ENCODE peak calls at places on chromosomes 5 and 9, in eight cellular contexts. One of them, this sample, is unnamed.
A peak's percentile ranks its signal among the peaks of the same experiment; 100 is the strongest.

GRCh38 chr9:133971121-133971951 is 20.8 kb downstream of the VAV2 start:
- DNase-seq in neural progenitor cell: no peak
- DNase-seq in CD8-positive, alpha-beta T cell: no peak
- DNase-seq in lung: no peak
- DNase-seq in keratinocyte: no peak
- DNase-seq in adrenal gland: peak; percentile 71
- DNase-seq in endodermal cell: no peak
- DNase-seq in psoas muscle: peak; percentile 35
- DNase-seq in this sample: no peak

GRCh38 chr5:73434921-73435320 is 13.7 kb downstream of the FOXD1 start:
- DNase-seq in keratinocyte: no peak
- DNase-seq in CD8-positive, alpha-beta T cell: no peak
- DNase-seq in adrenal gland: no peak
- DNase-seq in endodermal cell: no peak
- DNase-seq in psoas muscle: no peak
- DNase-seq in neural progenitor cell: no peak
- DNase-seq in lung: no peak
- DNase-seq in this sample: no peak

GRCh38 chr9:79660615-79661014 is 88.8 kb downstream of the TLE4 start:
- DNase-seq in neural progenitor cell: peak; percentile 78
- DNase-seq in endodermal cell: no peak
- DNase-seq in CD8-positive, alpha-beta T cell: no peak
- DNase-seq in lung: no peak
- DNase-seq in adrenal gland: no peak
- DNase-seq in psoas muscle: no peak
- DNase-seq in keratinocyte: no peak
- DNase-seq in this sample: no peak

GRCh38 chr5:141637266-141637692 is 482 bp downstream of the RELL2 start:
- DNase-seq in neural progenitor cell: peak; percentile 62
- DNase-seq in adrenal gland: peak; percentile 27
- DNase-seq in lung: no peak
- DNase-seq in keratinocyte: no peak
- DNase-seq in CD8-positive, alpha-beta T cell: peak; percentile 61
- DNase-seq in endodermal cell: peak; percentile 77
- DNase-seq in psoas muscle: no peak
- DNase-seq in this sample: no peak

GRCh38 chr5:39599721-39600431 is 175.1 kb upstream of the DAB2 start:
- DNase-seq in lung: no peak
- DNase-seq in keratinocyte: no peak
- DNase-seq in endodermal cell: no peak
- DNase-seq in CD8-positive, alpha-beta T cell: no peak
- DNase-seq in psoas muscle: no peak
- DNase-seq in neural progenitor cell: peak; percentile 15
- DNase-seq in adrenal gland: peak; percentile 50
- DNase-seq in this sample: no peak

GRCh38 chr5:15803280-15803679 is 303.3 kb downstream of the FBXL7 start:
- DNase-seq in keratinocyte: no peak
- DNase-seq in lung: no peak
- DNase-seq in CD8-positive, alpha-beta T cell: no peak
- DNase-seq in neural progenitor cell: no peak
- DNase-seq in psoas muscle: no peak
- DNase-seq in adrenal gland: no peak
- DNase-seq in endodermal cell: no peak
- DNase-seq in this sample: no peak

GRCh38 chr9:99416007-99416406 is 193.9 kb downstream of the SEC61B start:
- DNase-seq in CD8-positive, alpha-beta T cell: no peak
- DNase-seq in neural progenitor cell: no peak
- DNase-seq in endodermal cell: no peak
- DNase-seq in psoas muscle: no peak
- DNase-seq in keratinocyte: no peak
- DNase-seq in adrenal gland: no peak
- DNase-seq in lung: no peak
- DNase-seq in this sample: peak; percentile 43

GRCh38 chr9:76759726-76760125 is 4.5 kb upstream of the PCA3 start:
- DNase-seq in psoas muscle: no peak
- DNase-seq in CD8-positive, alpha-beta T cell: no peak
- DNase-seq in endodermal cell: no peak
- DNase-seq in lung: no peak
- DNase-seq in adrenal gland: no peak
- DNase-seq in neural progenitor cell: no peak
- DNase-seq in keratinocyte: no peak
- DNase-seq in this sample: no peak

GRCh38 chr5:98031496-98031895 is 742.0 kb upstream of the RGMB start:
- DNase-seq in keratinocyte: no peak
- DNase-seq in neural progenitor cell: no peak
- DNase-seq in psoas muscle: no peak
- DNase-seq in lung: no peak
- DNase-seq in CD8-positive, alpha-beta T cell: no peak
- DNase-seq in adrenal gland: no peak
- DNase-seq in endodermal cell: no peak
- DNase-seq in this sample: no peak

GRCh38 chr9:104635471-104635870 is 17.5 kb upstream of the OR13C9 start:
- DNase-seq in psoas muscle: no peak
- DNase-seq in CD8-positive, alpha-beta T cell: no peak
- DNase-seq in adrenal gland: no peak
- DNase-seq in neural progenitor cell: no peak
- DNase-seq in endodermal cell: no peak
- DNase-seq in lung: no peak
- DNase-seq in keratinocyte: no peak
- DNase-seq in this sample: no peak

GRCh38 chr5:3786165-3786564 is 190.5 kb downstream of the IRX1 start:
- DNase-seq in neural progenitor cell: no peak
- DNase-seq in lung: no peak
- DNase-seq in psoas muscle: no peak
- DNase-seq in adrenal gland: no peak
- DNase-seq in CD8-positive, alpha-beta T cell: no peak
- DNase-seq in endodermal cell: no peak
- DNase-seq in keratinocyte: no peak
- DNase-seq in this sample: no peak

GRCh38 chr5:22560115-22560514 is 293.0 kb downstream of the CDH12 start:
- DNase-seq in psoas muscle: no peak
- DNase-seq in CD8-positive, alpha-beta T cell: no peak
- DNase-seq in lung: no peak
- DNase-seq in keratinocyte: no peak
- DNase-seq in adrenal gland: peak; percentile 18
- DNase-seq in endodermal cell: no peak
- DNase-seq in neural progenitor cell: no peak
- DNase-seq in this sample: no peak

GRCh38 chr9:79193506-79194223 is 378.1 kb upstream of the TLE4 start:
- DNase-seq in adrenal gland: no peak
- DNase-seq in neural progenitor cell: no peak
- DNase-seq in psoas muscle: no peak
- DNase-seq in CD8-positive, alpha-beta T cell: no peak
- DNase-seq in keratinocyte: no peak
- DNase-seq in lung: no peak
- DNase-seq in endodermal cell: peak; percentile 49
- DNase-seq in this sample: no peak

GRCh38 chr5:41925555-41925946 is 470 bp downstream of the FBXO4 start:
- DNase-seq in neural progenitor cell: peak; percentile 18
- DNase-seq in endodermal cell: no peak
- DNase-seq in adrenal gland: peak; percentile 31
- DNase-seq in lung: no peak
- DNase-seq in CD8-positive, alpha-beta T cell: no peak
- DNase-seq in psoas muscle: peak; percentile 67
- DNase-seq in keratinocyte: no peak
- DNase-seq in this sample: no peak

GRCh38 chr5:82734291-82734690 is 342.9 kb downstream of the TMEM167A start:
- DNase-seq in lung: no peak
- DNase-seq in keratinocyte: no peak
- DNase-seq in adrenal gland: no peak
- DNase-seq in CD8-positive, alpha-beta T cell: no peak
- DNase-seq in psoas muscle: no peak
- DNase-seq in endodermal cell: no peak
- DNase-seq in neural progenitor cell: no peak
- DNase-seq in this sample: no peak

GRCh38 chr5:40834849-40835787 is at the start of gene RPL37:
- DNase-seq in lung: peak; percentile 96
- DNase-seq in adrenal gland: peak; percentile 97
- DNase-seq in CD8-positive, alpha-beta T cell: peak; percentile 90
- DNase-seq in endodermal cell: peak; percentile 98
- DNase-seq in neural progenitor cell: peak; percentile 97
- DNase-seq in keratinocyte: peak; percentile 55
- DNase-seq in psoas muscle: peak; percentile 98
- DNase-seq in this sample: peak; percentile 81

GRCh38 chr9:82144803-82145202 is 156.2 kb downstream of the SPATA31D1 start:
- DNase-seq in adrenal gland: no peak
- DNase-seq in neural progenitor cell: no peak
- DNase-seq in keratinocyte: no peak
- DNase-seq in endodermal cell: no peak
- DNase-seq in CD8-positive, alpha-beta T cell: no peak
- DNase-seq in lung: no peak
- DNase-seq in psoas muscle: no peak
- DNase-seq in this sample: no peak

GRCh38 chr5:140966293-140967225 is at the start of gene PCDHAC2:
- DNase-seq in CD8-positive, alpha-beta T cell: no peak
- DNase-seq in keratinocyte: no peak
- DNase-seq in neural progenitor cell: peak; percentile 82
- DNase-seq in lung: peak; percentile 53
- DNase-seq in psoas muscle: peak; percentile 56
- DNase-seq in adrenal gland: peak; percentile 17
- DNase-seq in endodermal cell: peak; percentile 89
- DNase-seq in this sample: no peak

GRCh38 chr5:179227196-179227577 is 118.1 kb downstream of the ADAMTS2 start:
- DNase-seq in psoas muscle: no peak
- DNase-seq in adrenal gland: no peak
- DNase-seq in neural progenitor cell: no peak
- DNase-seq in lung: no peak
- DNase-seq in CD8-positive, alpha-beta T cell: no peak
- DNase-seq in endodermal cell: no peak
- DNase-seq in keratinocyte: no peak
- DNase-seq in this sample: no peak

GRCh38 chr9:101172671-101173070 is 144.1 kb downstream of the PLPPR1 start:
- DNase-seq in lung: no peak
- DNase-seq in keratinocyte: no peak
- DNase-seq in endodermal cell: no peak
- DNase-seq in CD8-positive, alpha-beta T cell: no peak
- DNase-seq in neural progenitor cell: no peak
- DNase-seq in adrenal gland: no peak
- DNase-seq in psoas muscle: no peak
- DNase-seq in this sample: no peak

GRCh38 chr9:101173907-101174306 is 145.4 kb downstream of the PLPPR1 start:
- DNase-seq in CD8-positive, alpha-beta T cell: no peak
- DNase-seq in adrenal gland: no peak
- DNase-seq in psoas muscle: no peak
- DNase-seq in lung: no peak
- DNase-seq in keratinocyte: no peak
- DNase-seq in endodermal cell: no peak
- DNase-seq in neural progenitor cell: no peak
- DNase-seq in this sample: no peak

DNA sequence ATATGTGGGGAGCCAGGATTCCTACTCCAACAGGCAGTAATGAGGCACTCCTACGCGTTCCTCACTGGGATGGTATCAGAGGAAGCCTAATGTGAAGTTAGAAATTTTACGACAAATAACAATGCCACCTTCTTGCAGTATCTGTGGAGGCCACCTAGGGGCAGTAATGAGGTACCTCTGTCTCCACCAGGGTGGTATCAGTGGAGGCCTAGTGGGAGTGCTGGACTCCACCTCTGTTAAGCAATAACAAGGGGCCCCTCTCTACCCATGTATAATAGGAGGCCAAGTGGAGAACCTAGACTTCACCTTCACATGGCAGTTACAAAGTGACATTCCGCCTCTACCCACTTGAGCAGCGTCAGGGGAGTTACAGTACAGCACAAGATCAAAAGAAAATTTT is 147.9 kb downstream of the PLPPR1 start:
- DNase-seq in adrenal gland: no peak
- DNase-seq in neural progenitor cell: no peak
- DNase-seq in CD8-positive, alpha-beta T cell: no peak
- DNase-seq in lung: no peak
- DNase-seq in keratinocyte: no peak
- DNase-seq in psoas muscle: no peak
- DNase-seq in endodermal cell: peak; percentile 73
- DNase-seq in this sample: no peak
- TF ChIP-seq CTCF in adrenal gland: no peak
- TF ChIP-seq CTCF in neural progenitor cell: peak; percentile 43
- TF ChIP-seq CTCF in CD8-positive, alpha-beta T cell: no peak
- TF ChIP-seq CTCF in lung: no peak
- TF ChIP-seq CTCF in keratinocyte: no peak
- TF ChIP-seq CTCF in psoas muscle: no peak
- TF ChIP-seq CTCF in endodermal cell: peak; percentile 69
- TF ChIP-seq CTCF in this sample: no peak

DNA sequence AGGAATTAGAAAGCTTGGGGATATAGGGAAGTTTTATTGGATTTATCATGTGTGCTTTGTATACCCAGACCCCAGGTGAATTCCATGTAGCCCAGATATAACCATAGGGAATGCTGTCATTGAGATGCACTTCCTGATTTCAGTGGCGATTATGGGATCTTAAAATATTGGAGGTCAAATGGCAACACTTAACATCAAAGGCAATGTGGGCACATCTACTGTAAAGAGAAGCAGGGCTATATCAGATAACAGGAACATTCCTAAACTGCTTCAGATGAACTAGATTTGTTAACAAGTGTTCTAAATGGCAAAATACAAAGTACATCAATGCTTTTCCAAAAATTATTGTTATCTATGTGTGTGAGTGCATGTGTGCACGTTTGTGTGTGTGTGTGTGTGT is 883.5 kb upstream of the EDIL3 start:
- DNase-seq in adrenal gland: no peak
- DNase-seq in CD8-positive, alpha-beta T cell: no peak
- DNase-seq in lung: no peak
- DNase-seq in psoas muscle: no peak
- DNase-seq in keratinocyte: no peak
- DNase-seq in endodermal cell: no peak
- DNase-seq in neural progenitor cell: no peak
- DNase-seq in this sample: no peak
- H3K4me3 ChIP-seq in adrenal gland: no peak overlapping the region
- H3K4me3 ChIP-seq in CD8-positive, alpha-beta T cell: no peak overlapping the region
- H3K4me3 ChIP-seq in lung: no peak overlapping the region
- H3K4me3 ChIP-seq in psoas muscle: no peak overlapping the region
- H3K4me3 ChIP-seq in keratinocyte: no peak overlapping the region
- H3K4me3 ChIP-seq in endodermal cell: no peak overlapping the region
- H3K4me3 ChIP-seq in neural progenitor cell: no peak overlapping the region
- H3K4me3 ChIP-seq in this sample: no peak overlapping the region

GRCh38 chr9:136383436-136383835 is 10.0 kb upstream of the CARD9 start:
- DNase-seq in adrenal gland: no peak
- DNase-seq in neural progenitor cell: no peak
- DNase-seq in psoas muscle: no peak
- DNase-seq in CD8-positive, alpha-beta T cell: no peak
- DNase-seq in lung: no peak
- DNase-seq in endodermal cell: no peak
- DNase-seq in keratinocyte: no peak
- DNase-seq in this sample: no peak
- H3K36me3 ChIP-seq in adrenal gland: peaks cover 66% of the 10 kb centered on the region
- H3K36me3 ChIP-seq in neural progenitor cell: peaks cover 3% of the 10 kb centered on the region
- H3K36me3 ChIP-seq in psoas muscle: peaks cover 8% of the 10 kb centered on the region
- H3K36me3 ChIP-seq in CD8-positive, alpha-beta T cell: peaks cover 4% of the 10 kb centered on the region
- H3K36me3 ChIP-seq in lung: peaks cover 72% of the 10 kb centered on the region
- H3K36me3 ChIP-seq in endodermal cell: peaks cover 51% of the 10 kb centered on the region
- H3K36me3 ChIP-seq in keratinocyte: peaks cover 34% of the 10 kb centered on the region
- H3K36me3 ChIP-seq in this sample: peaks cover 38% of the 10 kb centered on the region

GRCh38 chr5:6527749-6528455 is 79.2 kb downstream of the UBE2QL1 start:
- DNase-seq in keratinocyte: no peak
- DNase-seq in endodermal cell: peak; percentile 29
- DNase-seq in lung: no peak
- DNase-seq in CD8-positive, alpha-beta T cell: no peak
- DNase-seq in neural progenitor cell: no peak
- DNase-seq in psoas muscle: no peak
- DNase-seq in adrenal gland: no peak
- DNase-seq in this sample: no peak
- TF ChIP-seq CTCF in keratinocyte: no peak
- TF ChIP-seq CTCF in endodermal cell: no peak
- TF ChIP-seq CTCF in lung: no peak
- TF ChIP-seq CTCF in CD8-positive, alpha-beta T cell: no peak
- TF ChIP-seq CTCF in neural progenitor cell: no peak
- TF ChIP-seq CTCF in psoas muscle: no peak
- TF ChIP-seq CTCF in adrenal gland: no peak
- TF ChIP-seq CTCF in this sample: no peak

GRCh38 chr5:121199238-121199999 is 652.3 kb upstream of the FTMT start:
- DNase-seq in endodermal cell: no peak
- DNase-seq in psoas muscle: no peak
- DNase-seq in keratinocyte: no peak
- DNase-seq in neural progenitor cell: no peak
- DNase-seq in CD8-positive, alpha-beta T cell: no peak
- DNase-seq in adrenal gland: no peak
- DNase-seq in lung: no peak
- DNase-seq in this sample: no peak
- H3K4me3 ChIP-seq in endodermal cell: no peak overlapping the region
- H3K4me3 ChIP-seq in psoas muscle: no peak overlapping the region
- H3K4me3 ChIP-seq in keratinocyte: no peak overlapping the region
- H3K4me3 ChIP-seq in neural progenitor cell: no peak overlapping the region
- H3K4me3 ChIP-seq in CD8-positive, alpha-beta T cell: no peak overlapping the region
- H3K4me3 ChIP-seq in adrenal gland: no peak overlapping the region
- H3K4me3 ChIP-seq in lung: no peak overlapping the region
- H3K4me3 ChIP-seq in this sample: no peak overlapping the region